ENCODE peak calls at places on chromosomes 5 and 9, in five cellular contexts. One of them, this sample, is unnamed.

GRCh38 chr5:109485030-109485429 is 75.3 kb upstream of the PJA2 start:
- DNase-seq in stomach: peak
- DNase-seq in AG09319: no peak
- DNase-seq in Calu3: peak
- DNase-seq in mesothelial cell of epicardium: peak
- DNase-seq in this sample: no peak

GRCh38 chr9:79600466-79600865 is 28.7 kb downstream of the TLE4 start:
- DNase-seq in stomach: no peak
- DNase-seq in Calu3: no peak
- DNase-seq in AG09319: no peak
- DNase-seq in mesothelial cell of epicardium: no peak
- DNase-seq in this sample: no peak

GRCh38 chr5:72555871-72556270 is 48.7 kb upstream of the ZNF366 start:
- DNase-seq in AG09319: no peak
- DNase-seq in stomach: no peak
- DNase-seq in mesothelial cell of epicardium: no peak
- DNase-seq in Calu3: no peak
- DNase-seq in this sample: no peak

GRCh38 chr5:52674815-52675545 is 112.7 kb upstream of the ITGA1 start:
- DNase-seq in mesothelial cell of epicardium: no peak
- DNase-seq in stomach: no peak
- DNase-seq in AG09319: peak
- DNase-seq in Calu3: no peak
- DNase-seq in this sample: peak

GRCh38 chr5:109936996-109937395 is 247.3 kb downstream of the MAN2A1 start:
- DNase-seq in AG09319: no peak
- DNase-seq in mesothelial cell of epicardium: no peak
- DNase-seq in Calu3: no peak
- DNase-seq in stomach: no peak
- DNase-seq in this sample: no peak

GRCh38 chr5:18975624-18976023 is 1012.4 kb downstream of the CDH18 start:
- DNase-seq in mesothelial cell of epicardium: no peak
- DNase-seq in Calu3: no peak
- DNase-seq in stomach: no peak
- DNase-seq in AG09319: no peak
- DNase-seq in this sample: no peak

GRCh38 chr5:849651-850301 is 1.0 kb downstream of the ZDHHC11 start:
- DNase-seq in stomach: peak
- DNase-seq in Calu3: no peak
- DNase-seq in AG09319: no peak
- DNase-seq in mesothelial cell of epicardium: no peak
- DNase-seq in this sample: no peak

GRCh38 chr9:121851641-121852091 is 200.2 kb downstream of the DAB2IP start:
- DNase-seq in mesothelial cell of epicardium: no peak
- DNase-seq in stomach: no peak
- DNase-seq in AG09319: no peak
- DNase-seq in Calu3: no peak
- DNase-seq in this sample: no peak

GRCh38 chr9:78884611-78885150 is 587.8 kb downstream of the PSAT1 start:
- DNase-seq in Calu3: no peak
- DNase-seq in AG09319: no peak
- DNase-seq in mesothelial cell of epicardium: no peak
- DNase-seq in stomach: no peak
- DNase-seq in this sample: no peak

GRCh38 chr9:88268886-88269285 is 119.4 kb upstream of the SPIN1 start:
- DNase-seq in mesothelial cell of epicardium: no peak
- DNase-seq in Calu3: no peak
- DNase-seq in stomach: no peak
- DNase-seq in AG09319: no peak
- DNase-seq in this sample: peak

GRCh38 chr9:109035684-109036423 is 22.6 kb upstream of the CTNNAL1 start:
- DNase-seq in Calu3: peak
- DNase-seq in mesothelial cell of epicardium: no peak
- DNase-seq in AG09319: no peak
- DNase-seq in stomach: peak
- DNase-seq in this sample: peak

GRCh38 chr5:3011764-3012017 is 260.2 kb upstream of the IRX2 start:
- DNase-seq in Calu3: no peak
- DNase-seq in stomach: no peak
- DNase-seq in AG09319: no peak
- DNase-seq in mesothelial cell of epicardium: no peak
- DNase-seq in this sample: no peak

GRCh38 chr5:125654392-125654791 is 768.8 kb upstream of the GRAMD2B start:
- DNase-seq in stomach: no peak
- DNase-seq in mesothelial cell of epicardium: no peak
- DNase-seq in Calu3: no peak
- DNase-seq in AG09319: no peak
- DNase-seq in this sample: no peak

GRCh38 chr5:1523793-1524480 is at the start of gene LPCAT1:
- DNase-seq in Calu3: peak
- DNase-seq in stomach: peak
- DNase-seq in mesothelial cell of epicardium: peak
- DNase-seq in AG09319: no peak
- DNase-seq in this sample: peak

GRCh38 chr9:107246259-107247254 is 36.5 kb upstream of the RAD23B start:
- DNase-seq in AG09319: no peak
- DNase-seq in stomach: no peak
- DNase-seq in Calu3: peak
- DNase-seq in mesothelial cell of epicardium: no peak
- DNase-seq in this sample: no peak

DNA sequence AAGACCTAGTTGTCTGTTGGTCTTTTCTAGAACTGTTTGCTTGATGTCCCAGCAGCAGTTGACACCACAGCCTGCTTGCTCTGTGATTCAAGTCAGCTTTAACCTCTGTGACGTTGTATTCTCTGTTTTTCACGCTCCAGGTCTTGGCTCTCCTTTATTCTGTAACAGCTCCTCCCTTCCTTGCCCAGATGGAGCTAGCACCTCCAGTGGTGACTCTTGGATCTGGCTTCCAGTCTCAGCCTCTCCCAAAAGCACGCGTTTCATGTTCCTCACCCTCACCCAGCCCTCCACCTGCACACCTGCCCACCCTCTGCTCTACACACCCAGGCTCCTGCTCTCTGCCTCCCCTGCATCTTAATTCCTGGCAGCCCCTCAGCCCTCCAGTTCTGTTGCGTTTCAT is 50.6 kb downstream of the DMRT1 start:
- DNase-seq in AG09319: no peak
- DNase-seq in Calu3: no peak
- DNase-seq in mesothelial cell of epicardium: no peak
- DNase-seq in stomach: no peak
- DNase-seq in this sample: no peak
- TF ChIP-seq CTCF in AG09319: no peak
- TF ChIP-seq CTCF in Calu3: no peak
- TF ChIP-seq CTCF in mesothelial cell of epicardium: no peak
- TF ChIP-seq CTCF in stomach: no peak
- TF ChIP-seq CTCF in this sample: peak

GRCh38 chr9:134455951-134456739 is 129.9 kb downstream of the RXRA start:
- DNase-seq in Calu3: no peak
- DNase-seq in stomach: peak
- DNase-seq in AG09319: peak
- DNase-seq in mesothelial cell of epicardium: peak
- DNase-seq in this sample: peak
- TF ChIP-seq CTCF in Calu3: no peak
- TF ChIP-seq CTCF in stomach: no peak
- TF ChIP-seq CTCF in AG09319: peak
- TF ChIP-seq CTCF in mesothelial cell of epicardium: no peak
- TF ChIP-seq CTCF in this sample: peak

DNA sequence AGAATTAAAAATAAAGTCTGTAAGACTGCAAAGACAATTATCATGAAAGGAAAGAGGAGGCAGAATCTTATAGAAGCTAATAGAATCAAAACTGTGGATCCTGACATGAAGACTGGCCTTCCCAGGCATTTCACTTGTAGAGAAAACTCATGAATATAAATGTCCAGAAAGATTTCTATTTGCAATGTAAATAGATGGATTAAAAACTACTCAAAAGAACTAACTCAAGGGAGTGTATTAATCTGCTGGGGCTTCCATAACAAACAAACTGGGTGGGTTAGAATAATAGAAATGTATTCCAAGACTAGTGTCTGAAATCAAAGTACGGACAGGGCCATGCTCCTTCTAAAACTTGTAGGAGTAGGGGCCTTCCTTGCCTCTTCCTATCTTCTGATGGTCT is 267.4 kb downstream of the ADAMTSL1 start:
- DNase-seq in AG09319: no peak
- DNase-seq in Calu3: no peak
- DNase-seq in stomach: no peak
- DNase-seq in mesothelial cell of epicardium: no peak
- DNase-seq in this sample: no peak
- TF ChIP-seq CTCF in AG09319: no peak
- TF ChIP-seq CTCF in Calu3: no peak
- TF ChIP-seq CTCF in stomach: no peak
- TF ChIP-seq CTCF in mesothelial cell of epicardium: no peak
- TF ChIP-seq CTCF in this sample: no peak

GRCh38 chr5:60958712-60959111 is 13.7 kb downstream of the NDUFAF2 start:
- DNase-seq in stomach: no peak
- DNase-seq in mesothelial cell of epicardium: no peak
- DNase-seq in AG09319: no peak
- DNase-seq in Calu3: no peak
- DNase-seq in this sample: no peak

GRCh38 chr5:60958088-60958487 is 13.1 kb downstream of the NDUFAF2 start:
- DNase-seq in AG09319: no peak
- DNase-seq in Calu3: no peak
- DNase-seq in mesothelial cell of epicardium: no peak
- DNase-seq in stomach: no peak
- DNase-seq in this sample: no peak

GRCh38 chr5:60961685-60962084 is 16.7 kb downstream of the NDUFAF2 start:
- DNase-seq in AG09319: peak
- DNase-seq in Calu3: no peak
- DNase-seq in stomach: no peak
- DNase-seq in mesothelial cell of epicardium: no peak
- DNase-seq in this sample: no peak

GRCh38 chr5:60959156-60959555 is 14.2 kb downstream of the NDUFAF2 start:
- DNase-seq in mesothelial cell of epicardium: no peak
- DNase-seq in stomach: no peak
- DNase-seq in AG09319: no peak
- DNase-seq in Calu3: no peak
- DNase-seq in this sample: peak

DNA sequence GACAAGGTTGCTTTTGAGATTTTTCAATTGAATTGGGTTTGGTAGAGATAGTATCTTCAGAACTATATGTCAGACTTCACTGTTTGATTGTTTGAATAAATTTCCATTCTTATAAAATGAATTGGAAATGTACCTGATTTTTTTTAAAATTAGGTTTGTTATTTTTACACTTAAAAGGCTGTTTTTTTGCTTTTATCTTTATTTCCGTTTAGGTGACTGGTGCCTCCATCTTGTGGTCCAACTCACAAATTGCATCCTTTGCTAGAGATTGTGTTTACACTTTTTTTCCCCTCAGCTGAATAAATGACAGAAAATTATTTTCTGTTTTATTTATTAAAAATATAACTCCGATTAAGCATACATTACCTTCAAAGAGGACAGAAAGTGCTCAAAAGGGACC is 15.6 kb downstream of the NDUFAF2 start:
- DNase-seq in mesothelial cell of epicardium: no peak
- DNase-seq in stomach: no peak
- DNase-seq in AG09319: no peak
- DNase-seq in Calu3: no peak
- DNase-seq in this sample: peak
- TF ChIP-seq CTCF in mesothelial cell of epicardium: peak
- TF ChIP-seq CTCF in stomach: no peak
- TF ChIP-seq CTCF in AG09319: peak
- TF ChIP-seq CTCF in Calu3: peak
- TF ChIP-seq CTCF in this sample: peak

DNA sequence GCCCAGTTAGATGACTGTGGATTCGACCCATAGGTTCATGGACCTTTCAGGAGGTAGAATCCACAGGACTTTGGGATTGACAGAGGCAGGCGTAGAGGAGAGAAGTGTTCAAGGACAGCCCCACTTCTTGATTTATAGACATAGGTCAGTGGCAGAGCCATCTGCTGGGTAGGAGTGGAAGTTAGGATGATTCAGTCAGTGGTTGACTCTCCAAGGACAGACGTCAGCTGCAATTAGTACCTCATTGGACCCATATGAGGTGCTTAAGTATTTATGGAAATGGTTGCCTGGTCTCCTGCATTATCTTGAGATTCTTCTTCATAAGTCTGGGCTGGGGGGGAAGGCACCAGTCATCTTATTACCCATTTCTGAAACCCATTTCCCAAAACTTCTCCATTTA is 70.9 kb downstream of the SH3RF2 start:
- DNase-seq in AG09319: no peak
- DNase-seq in Calu3: no peak
- DNase-seq in mesothelial cell of epicardium: no peak
- DNase-seq in stomach: no peak
- DNase-seq in this sample: peak
- TF ChIP-seq CTCF in AG09319: no peak
- TF ChIP-seq CTCF in Calu3: no peak
- TF ChIP-seq CTCF in mesothelial cell of epicardium: no peak
- TF ChIP-seq CTCF in stomach: no peak
- TF ChIP-seq CTCF in this sample: peak

GRCh38 chr5:5183192-5183699 is 43.1 kb downstream of the ADAMTS16 start:
- DNase-seq in stomach: no peak
- DNase-seq in Calu3: no peak
- DNase-seq in mesothelial cell of epicardium: no peak
- DNase-seq in AG09319: no peak
- DNase-seq in this sample: no peak
- TF ChIP-seq CTCF in stomach: no peak
- TF ChIP-seq CTCF in Calu3: no peak
- TF ChIP-seq CTCF in mesothelial cell of epicardium: no peak
- TF ChIP-seq CTCF in AG09319: no peak
- TF ChIP-seq CTCF in this sample: no peak